ENCODE peak calls at places on chromosomes 13 and 19, in seven cellular contexts. W is H1, Z is neural progenitor cell, E is H9, C is PC-9, U is neuronal stem cell, K is PC-3. R is an unnamed sample.

GRCh38 chr13:93388701-93389100 is 162.1 kb downstream of the GPC6 start:
- DNase-seq in W (no peak), Z (no peak), E (no peak), C (no peak), U (no peak), K (peak; percentile 72), R (peak; percentile 53)

GRCh38 chr13:109577191-109577700 is 209.1 kb downstream of the IRS2 start:
- DNase-seq in W (no peak), Z (no peak), E (no peak), C (no peak), U (no peak), K (no peak), R (no peak)

GRCh38 chr13:86892330-86892729 is 778.8 kb upstream of the SLITRK5 start:
- DNase-seq in W (no peak), Z (no peak), E (no peak), C (no peak), U (no peak), K (no peak), R (peak; percentile 22)

GRCh38 chr13:95585867-95586266 is 33.3 kb downstream of the CLDN10 start:
- DNase-seq in W (no peak), Z (no peak), E (no peak), C (peak; percentile 57), U (no peak), K (no peak), R (no peak)

GRCh38 chr13:111315347-111315995 is 5.0 kb upstream of the TEX29 start:
- DNase-seq in W (no peak), Z (no peak), E (no peak), C (no peak), U (no peak), K (no peak), R (no peak)

GRCh38 chr13:41085961-41086360 is 24.7 kb downstream of the WBP4 start:
- DNase-seq in W (no peak), Z (peak; percentile 39), E (peak; percentile 76), C (no peak), U (no peak), K (no peak), R (no peak)

GRCh38 chr19:56114051-56114694 is 6.9 kb downstream of the ZNF787 start:
- DNase-seq in W (no peak), Z (no peak), E (no peak), C (no peak), U (no peak), K (no peak), R (no peak)

GRCh38 chr19:44050740-44051653 is 839 bp upstream of the ZNF223 start:
- DNase-seq in W (no peak), Z (no peak), E (peak; percentile 37), C (peak; percentile 74), U (no peak), K (no peak), R (no peak)

GRCh38 chr13:63629591-63629990 is 2213.9 kb upstream of the PCDH20 start:
- DNase-seq in W (no peak), Z (no peak), E (no peak), C (no peak), U (no peak), K (no peak), R (no peak)

GRCh38 chr13:48436661-48437242 is 23.8 kb upstream of the LPAR6 start:
- DNase-seq in W (no peak), Z (no peak), E (no peak), C (no peak), U (no peak), K (no peak), R (no peak)

GRCh38 chr13:101841687-101842086 is 389.2 kb downstream of the ITGBL1 start:
- DNase-seq in W (no peak), Z (no peak), E (no peak), C (no peak), U (no peak), K (no peak), R (no peak)

GRCh38 chr19:28305513-28305912 is 907.4 kb downstream of the UQCRFS1 start:
- DNase-seq in W (no peak), Z (no peak), E (no peak), C (no peak), U (no peak), K (no peak), R (peak; percentile 11)

GRCh38 chr19:52897149-52897935 is at the start of gene ZNF320:
- DNase-seq in W (peak; percentile 99), Z (peak; percentile 97), E (peak; percentile 98), C (peak; percentile 86), U (peak; percentile 91), K (peak; percentile 95), R (peak; percentile 83)

GRCh38 chr19:18765224-18765623 is 25.9 kb downstream of the COMP start:
- DNase-seq in W (no peak), Z (no peak), E (no peak), C (no peak), U (no peak), K (no peak), R (no peak)

GRCh38 chr19:53076984-53077383 is 26.2 kb downstream of the ZNF160 start:
- DNase-seq in W (peak; percentile 89), Z (peak; percentile 85), E (peak; percentile 91), C (no peak), U (peak; percentile 47), K (peak; percentile 13), R (peak; percentile 12)

GRCh38 chr13:40348096-40348679 is 318.3 kb downstream of the FOXO1 start:
- DNase-seq in W (peak; percentile 41), Z (no peak), E (peak; percentile 42), C (no peak), U (no peak), K (no peak), R (peak; percentile 24)

GRCh38 chr13:113202912-113203311 is 5.6 kb downstream of the PCID2 start:
- DNase-seq in W (no peak), Z (no peak), E (no peak), C (peak; percentile 36), U (no peak), K (no peak), R (no peak)

GRCh38 chr19:48030073-48030472 is 13.8 kb downstream of the CABP5 start:
- DNase-seq in W (no peak), Z (no peak), E (no peak), C (no peak), U (no peak), K (no peak), R (no peak)

GRCh38 chr19:13817018-13817614 is 21.9 kb downstream of the ZSWIM4 start:
- DNase-seq in W (peak; percentile 99), Z (peak; percentile 94), E (peak; percentile 99), C (no peak), U (no peak), K (no peak), R (no peak)

GRCh38 chr19:15488489-15489226 is 9.4 kb upstream of the PGLYRP2 start:
- DNase-seq in W (no peak), Z (no peak), E (no peak), C (no peak), U (no peak), K (no peak), R (no peak)

GRCh38 chr13:40271511-40271910 is 394.9 kb downstream of the FOXO1 start:
- DNase-seq in W (no peak), Z (no peak), E (no peak), C (no peak), U (no peak), K (no peak), R (no peak)

GRCh38 chr19:10517760-10518443 is 655 bp upstream of the S1PR5 start:
- DNase-seq in W (peak; percentile 87), Z (peak; percentile 39), E (peak; percentile 77), C (no peak), U (no peak), K (peak; percentile 41), R (no peak)

GRCh38 chr13:85255978-85256377 is 543.2 kb downstream of the SLITRK6 start:
- DNase-seq in W (no peak), Z (no peak), E (no peak), C (no peak), U (no peak), K (no peak), R (no peak)

DNA sequence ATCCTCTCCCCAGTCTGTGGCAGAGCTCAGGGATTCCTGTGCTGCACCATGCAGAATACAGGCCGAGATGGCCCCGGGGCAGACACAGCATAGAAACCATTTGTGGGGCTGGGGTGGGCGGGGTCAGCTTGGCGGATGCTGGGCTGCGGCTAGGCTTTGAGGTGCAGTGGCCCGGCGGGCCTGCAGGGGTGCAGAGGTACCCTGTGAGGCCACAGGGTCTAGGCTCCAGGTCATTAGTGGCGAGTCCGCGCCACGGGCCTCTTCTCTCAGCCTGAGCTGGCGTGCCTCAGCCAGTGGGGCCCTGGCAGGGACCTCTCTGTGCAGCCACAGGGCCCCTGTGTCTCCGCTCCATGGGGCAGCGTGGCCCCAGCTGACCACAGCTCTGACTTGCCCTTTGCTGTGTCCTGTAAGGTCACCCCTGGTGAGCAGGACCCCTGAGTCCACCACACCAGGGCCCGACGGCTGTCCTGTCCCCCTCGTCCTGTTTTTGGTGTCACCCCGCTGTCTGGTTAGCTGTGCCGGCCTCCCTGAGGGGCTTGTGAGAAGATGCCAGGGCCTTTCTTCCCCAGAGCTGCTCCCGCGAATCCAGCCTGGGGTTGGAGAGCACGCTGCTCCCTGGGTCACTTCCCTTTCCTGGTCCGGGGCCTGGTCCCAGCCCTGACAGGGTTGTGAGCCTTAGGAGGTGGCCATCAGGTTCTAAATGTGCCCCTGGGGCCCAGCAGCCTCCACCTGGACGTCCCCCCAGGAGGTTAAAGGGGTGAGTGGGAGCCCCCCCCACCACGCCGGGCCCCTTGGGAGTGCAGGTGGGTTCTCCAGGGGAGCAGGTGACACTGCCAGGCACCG is 12.1 kb downstream of the KDM4B start:
- DNase-seq in W (no peak), Z (peak; percentile 36), E (peak; percentile 60), C (no peak), U (no peak), K (no peak), R (no peak)
- H3K4me2 ChIP-seq in W (no peak overlapping the region), Z (no peak overlapping the region), E (no peak overlapping the region), C (no peak overlapping the region), U (no peak overlapping the region), K (no peak overlapping the region), R (no peak overlapping the region)

GRCh38 chr13:76890036-76890435 is 3.8 kb upstream of the KCTD12 start:
- DNase-seq in W (no peak), Z (no peak), E (no peak), C (no peak), U (no peak), K (peak; percentile 8), R (peak; percentile 16)
- H3K27me3 ChIP-seq in W (peaks cover 33% of the 10 kb centered on the region), Z (peaks cover 99% of the 10 kb centered on the region), E (peaks cover 21% of the 10 kb centered on the region), C (no peaks in the 10 kb centered on the region), U (peaks cover 51% of the 10 kb centered on the region), K (no peaks in the 10 kb centered on the region), R (peaks cover 21% of the 10 kb centered on the region)

GRCh38 chr13:100209857-100210580 is 121.1 kb downstream of the PCCA start:
- DNase-seq in W (no peak), Z (no peak), E (no peak), C (no peak), U (no peak), K (peak; percentile 67), R (peak; percentile 85)
- H3K4me2 ChIP-seq in W (no peak overlapping the region), Z (no peak overlapping the region), E (no peak overlapping the region), C (no peak overlapping the region), U (no peak overlapping the region), K (no peak overlapping the region), R (peak overlapping the region; percentile 53)

GRCh38 chr19:38988632-38989031 is 13.1 kb upstream of the FBXO17 start:
- DNase-seq in W (no peak), Z (no peak), E (no peak), C (no peak), U (no peak), K (no peak), R (no peak)
- H3K27me3 ChIP-seq in W (no peaks in the 10 kb centered on the region), Z (no peaks in the 10 kb centered on the region), E (no peaks in the 10 kb centered on the region), C (no peaks in the 10 kb centered on the region), U (no peaks in the 10 kb centered on the region), K (no peaks in the 10 kb centered on the region), R (no peaks in the 10 kb centered on the region)

GRCh38 chr19:8075158-8076086 is 22.9 kb downstream of the CCL25 start:
- DNase-seq in W (no peak), Z (no peak), E (no peak), C (no peak), U (no peak), K (no peak), R (no peak)
- H3K4me2 ChIP-seq in W (no peak overlapping the region), Z (no peak overlapping the region), E (no peak overlapping the region), C (no peak overlapping the region), U (no peak overlapping the region), K (no peak overlapping the region), R (no peak overlapping the region)